ENCODE peak calls at places on chromosomes 16 and 17, in five cellular contexts. Q is NCI-H774; H is NCI-H1105 treated with DMSO at 0.1 percent for 48 hours; F is memory B cell; W is activated CD4-positive, alpha-beta T cell treated with anti-CD3 and anti-CD28 coated beads for 24 hours. N is an unnamed sample.

GRCh38 chr17:82297280-82297803 is 20.1 kb downstream of the CD7 start:
- DNase-seq in Q (peak), H (no peak), F (peak), W (peak), N (peak)

GRCh38 chr16:75476817-75477216 is 12.3 kb upstream of the TMEM170A start:
- DNase-seq in Q (no peak), H (no peak), F (no peak), W (no peak), N (no peak)

GRCh38 chr16:4392382-4393242 is 21.0 kb downstream of the VASN start:
- DNase-seq in Q (no peak), H (peak), F (no peak), W (no peak), N (no peak)

GRCh38 chr16:53052519-53053501 is at the start of gene CHD9NB:
- DNase-seq in Q (no peak), H (peak), F (no peak), W (no peak), N (peak)

GRCh38 chr17:79840204-79840988 is 1.2 kb upstream of the CBX4 start:
- DNase-seq in Q (no peak), H (no peak), F (no peak), W (no peak), N (peak)

GRCh38 chr17:7380321-7380720 is 568 bp upstream of the TNK1 start:
- DNase-seq in Q (no peak), H (peak), F (no peak), W (no peak), N (peak)

GRCh38 chr17:67542219-67543114 is 165.4 kb downstream of the PITPNC1 start:
- DNase-seq in Q (no peak), H (no peak), F (no peak), W (no peak), N (peak)

GRCh38 chr16:85917012-85917411 is 18.1 kb downstream of the IRF8 start:
- DNase-seq in Q (no peak), H (no peak), F (no peak), W (no peak), N (no peak)

GRCh38 chr17:12463102-12463501 is 202.6 kb upstream of the MYOCD start:
- DNase-seq in Q (no peak), H (no peak), F (no peak), W (no peak), N (no peak)

GRCh38 chr17:20043034-20043433 is 33.9 kb downstream of the SPECC1 start:
- DNase-seq in Q (no peak), H (no peak), F (no peak), W (no peak), N (no peak)

GRCh38 chr17:79027925-79028491 is 4.0 kb downstream of the C1QTNF1 start:
- DNase-seq in Q (no peak), H (no peak), F (no peak), W (no peak), N (no peak)

GRCh38 chr16:852451-853185 is 52.1 kb upstream of the GNG13 start:
- DNase-seq in Q (no peak), H (no peak), F (no peak), W (no peak), N (no peak)

N was measured in NCI-H146.